ENCODE peak calls at places on chromosomes 4 and X, in nine cellular contexts. F is uterus; U is sigmoid colon; S is heart left ventricle; O is kidney; E is astrocyte; R is HCT116; T is CD8-positive, alpha-beta memory T cell; L is iPS DF 6.9. C is an unnamed sample. For H3K4me1, the result is how much of the 10 kb centered on the place peaks cover.

GRCh38 chr4:114535725-114536124 is 62.9 kb upstream of the UGT8 start:
- DNase-seq in S (no peak), T (no peak), L (no peak), R (no peak), E (no peak), U (no peak), F (no peak), O (no peak), C (no peak)

GRCh38 chr4:75745721-75746199 is 21.4 kb downstream of the USO1 start:
- DNase-seq in U (no peak), F (no peak), R (no peak), L (no peak), E (no peak), O (no peak), T (no peak), S (no peak), C (no peak)

GRCh38 chrX:138858438-138858837 is 146.9 kb upstream of the FGF13 start:
- DNase-seq in O (no peak), T (no peak), E (peak), L (no peak), S (no peak), R (no peak), U (no peak), F (no peak), C (no peak)

GRCh38 chr4:113822555-113823290 is 61.2 kb upstream of the CAMK2D start:
- DNase-seq in T (no peak), O (no peak), F (no peak), S (no peak), L (no peak), E (peak), U (no peak), R (no peak), C (no peak)

GRCh38 chr4:162497564-162498167 is 333.9 kb upstream of the FSTL5 start:
- DNase-seq in O (no peak), E (peak), F (no peak), R (peak), L (no peak), S (no peak), U (no peak), T (peak), C (no peak)

GRCh38 chr4:183026701-183027100 is 72.4 kb upstream of the WWC2 start:
- DNase-seq in T (no peak), S (no peak), R (no peak), E (no peak), L (no peak), U (no peak), O (no peak), F (no peak), C (no peak)

GRCh38 chrX:129749069-129749468 is 10.3 kb downstream of the XPNPEP2 start:
- DNase-seq in S (no peak), U (no peak), E (no peak), F (no peak), R (no peak), T (no peak), O (no peak), L (no peak), C (no peak)

GRCh38 chrX:149682956-149683947 is 28.6 kb upstream of the MAGEA11 start:
- DNase-seq in T (no peak), E (no peak), L (no peak), O (no peak), U (no peak), F (no peak), S (no peak), R (no peak), C (no peak)

GRCh38 chr4:152937535-152938236 is 1.6 kb downstream of the FHDC1 start:
- DNase-seq in U (no peak), F (peak), S (peak), O (peak), L (no peak), R (no peak), T (peak), E (peak), C (no peak)

GRCh38 chrX:44042124-44042523 is 68.9 kb upstream of the NDP start:
- DNase-seq in R (no peak), T (no peak), E (peak), U (no peak), S (no peak), O (no peak), L (no peak), F (no peak), C (no peak)

GRCh38 chr4:47390438-47391125 is 72.9 kb downstream of the COMMD8 start:
- DNase-seq in U (no peak), O (no peak), F (no peak), R (no peak), T (no peak), L (no peak), E (no peak), S (no peak), C (no peak)

GRCh38 chrX:123976671-123977316 is 15.3 kb downstream of the STAG2 start:
- DNase-seq in S (no peak), R (no peak), E (no peak), L (no peak), F (no peak), O (no peak), T (peak), U (no peak), C (no peak)

GRCh38 chr4:60780874-60781273 is 419.3 kb upstream of the ADGRL3 start:
- DNase-seq in T (no peak), R (no peak), L (no peak), E (peak), U (no peak), S (no peak), O (no peak), F (no peak), C (no peak)

GRCh38 chrX:48558270-48558669 is 16.0 kb upstream of the RBM3 start:
- DNase-seq in R (no peak), F (no peak), S (no peak), O (no peak), L (no peak), U (no peak), E (peak), T (no peak), C (no peak)

GRCh38 chr4:76780781-76781697 is 116.9 kb downstream of the SOWAHB start:
- DNase-seq in E (no peak), S (no peak), F (no peak), U (no peak), O (no peak), T (no peak), R (no peak), L (no peak), C (no peak)

GRCh38 chr4:153641532-153641931 is 42.5 kb upstream of the TLR2 start:
- DNase-seq in L (no peak), U (no peak), O (no peak), S (no peak), E (no peak), T (no peak), F (no peak), R (no peak), C (no peak)

GRCh38 chrX:71296806-71297205 is 4.7 kb upstream of the ITGB1BP2 start:
- DNase-seq in F (no peak), S (no peak), U (no peak), L (no peak), R (no peak), T (no peak), O (no peak), E (no peak), C (no peak)

GRCh38 chrX:71304561-71304960 is 3.0 kb downstream of the ITGB1BP2 start:
- DNase-seq in U (no peak), R (no peak), E (no peak), S (no peak), O (no peak), T (no peak), L (no peak), F (no peak), C (no peak)

GRCh38 chrX:71302461-71303213 is 1.1 kb downstream of the ITGB1BP2 start:
- DNase-seq in R (no peak), F (no peak), T (no peak), O (no peak), E (peak), U (no peak), L (no peak), S (no peak), C (no peak)

GRCh38 chrX:71298119-71298518 is 3.4 kb upstream of the ITGB1BP2 start:
- DNase-seq in S (no peak), E (no peak), F (no peak), U (no peak), O (no peak), L (no peak), T (no peak), R (no peak), C (no peak)

DNA sequence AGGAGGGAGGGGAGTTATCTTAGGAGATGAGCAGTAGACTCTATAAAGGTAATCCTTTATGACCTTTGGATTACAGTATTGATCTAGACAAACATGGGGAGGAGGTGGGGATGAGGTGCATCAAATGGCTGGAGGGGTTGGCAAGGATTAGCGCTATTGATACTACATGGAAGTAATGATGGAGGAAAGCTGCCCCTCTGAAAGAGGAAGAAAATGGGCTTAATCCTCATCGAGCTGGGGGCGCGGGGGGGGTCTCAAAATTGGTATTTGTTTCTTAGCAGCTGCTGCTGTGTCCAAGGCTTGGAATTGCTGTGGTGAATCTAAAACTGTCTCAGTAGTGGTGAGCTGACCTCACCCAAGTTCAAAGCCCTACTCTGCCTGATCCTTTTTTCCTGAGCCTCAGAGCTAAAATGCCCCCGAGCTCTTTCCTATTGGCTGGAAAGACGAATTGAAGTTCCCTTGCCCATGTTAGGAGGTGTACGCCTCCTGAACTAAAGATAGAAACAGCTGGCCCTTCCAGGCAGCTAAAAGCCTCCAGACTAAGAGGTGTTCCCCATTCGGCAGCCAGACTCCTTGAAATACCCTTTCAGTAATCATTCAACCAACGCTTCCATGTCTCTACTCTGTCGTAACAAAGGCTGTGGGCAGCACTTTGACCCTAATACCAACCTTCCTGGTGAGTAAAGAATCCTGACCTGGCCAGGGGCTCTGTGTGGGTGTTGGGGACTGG is at the start of gene ITGB1BP2:
- DNase-seq in R (no peak), F (peak), T (no peak), S (peak), E (peak), L (no peak), O (no peak), U (peak), C (no peak)
- H3K27ac ChIP-seq in R (no peak), F (peak), T (no peak), S (peak), E (no peak), L (no peak), O (peak), U (peak), C (no peak)

GRCh38 chr4:2829321-2829932 is 14.2 kb upstream of the ADD1 start:
- DNase-seq in R (no peak), T (no peak), E (no peak), O (peak), S (peak), U (peak), L (no peak), F (no peak), C (no peak)
- H3K4me1 ChIP-seq in R (under half), T (under half), E (under half), O (under half), S (under half), U (under half), L (under half), F (under half), C (under half)

GRCh38 chr4:677431-678293 is 3.3 kb downstream of the MYL5 start:
- DNase-seq in L (no peak), F (no peak), U (no peak), T (no peak), S (no peak), E (no peak), O (peak), R (peak), C (no peak)
- H3K27ac ChIP-seq in L (no peak), F (no peak), U (no peak), T (no peak), S (no peak), E (no peak), O (no peak), R (peak), C (no peak)

DNA sequence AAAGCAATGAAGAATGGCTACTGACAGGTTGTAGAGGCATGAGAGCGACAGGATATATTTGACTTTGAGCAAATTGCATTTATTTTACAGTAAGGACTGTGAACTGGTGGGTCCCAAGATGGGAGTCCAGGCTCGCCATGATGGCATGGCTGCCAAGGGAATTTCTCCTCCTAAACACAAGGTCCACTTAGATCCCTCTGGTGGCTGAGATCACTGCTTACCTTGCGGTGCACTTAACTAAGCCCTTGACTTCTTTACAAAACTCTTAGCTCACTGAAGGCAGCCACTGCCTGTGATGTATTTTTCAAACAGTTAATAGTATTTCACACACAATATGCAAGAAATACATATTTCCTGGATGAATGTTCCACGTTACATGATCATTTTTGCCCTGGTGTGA is 50.3 kb upstream of the SORBS2 start:
- DNase-seq in L (no peak), F (no peak), R (no peak), S (no peak), E (no peak), T (no peak), U (no peak), O (no peak), C (no peak)
- H3K4me1 ChIP-seq in L (under half), F (under half), R (under half), S (under half), E (under half), T (under half), U (under half), O (under half), C (under half)

GRCh38 chr4:159308571-159309340 is 205.9 kb downstream of the RAPGEF2 start:
- DNase-seq in L (no peak), T (no peak), S (no peak), R (no peak), E (peak), F (no peak), O (no peak), U (no peak), C (no peak)
- H3K27ac ChIP-seq in L (no peak), T (no peak), S (peak), R (no peak), E (peak), F (no peak), O (no peak), U (no peak), C (no peak)

GRCh38 chr4:168584321-168584771 is 87.5 kb downstream of the PALLD start:
- DNase-seq in R (no peak), S (no peak), L (no peak), F (no peak), U (no peak), T (no peak), E (peak), O (no peak), C (no peak)

GRCh38 chr4:168585168-168586091 is 88.6 kb downstream of the PALLD start:
- DNase-seq in R (peak), E (peak), S (peak), U (peak), T (no peak), F (peak), O (peak), L (peak), C (no peak)

GRCh38 chr4:168589154-168589553 is 92.3 kb downstream of the PALLD start:
- DNase-seq in U (no peak), F (no peak), L (no peak), R (peak), O (no peak), S (no peak), T (no peak), E (peak), C (no peak)

GRCh38 chr4:168586926-168587325 is 90.1 kb downstream of the PALLD start:
- DNase-seq in R (no peak), F (no peak), O (no peak), L (no peak), T (no peak), E (no peak), U (no peak), S (no peak), C (no peak)

DNA sequence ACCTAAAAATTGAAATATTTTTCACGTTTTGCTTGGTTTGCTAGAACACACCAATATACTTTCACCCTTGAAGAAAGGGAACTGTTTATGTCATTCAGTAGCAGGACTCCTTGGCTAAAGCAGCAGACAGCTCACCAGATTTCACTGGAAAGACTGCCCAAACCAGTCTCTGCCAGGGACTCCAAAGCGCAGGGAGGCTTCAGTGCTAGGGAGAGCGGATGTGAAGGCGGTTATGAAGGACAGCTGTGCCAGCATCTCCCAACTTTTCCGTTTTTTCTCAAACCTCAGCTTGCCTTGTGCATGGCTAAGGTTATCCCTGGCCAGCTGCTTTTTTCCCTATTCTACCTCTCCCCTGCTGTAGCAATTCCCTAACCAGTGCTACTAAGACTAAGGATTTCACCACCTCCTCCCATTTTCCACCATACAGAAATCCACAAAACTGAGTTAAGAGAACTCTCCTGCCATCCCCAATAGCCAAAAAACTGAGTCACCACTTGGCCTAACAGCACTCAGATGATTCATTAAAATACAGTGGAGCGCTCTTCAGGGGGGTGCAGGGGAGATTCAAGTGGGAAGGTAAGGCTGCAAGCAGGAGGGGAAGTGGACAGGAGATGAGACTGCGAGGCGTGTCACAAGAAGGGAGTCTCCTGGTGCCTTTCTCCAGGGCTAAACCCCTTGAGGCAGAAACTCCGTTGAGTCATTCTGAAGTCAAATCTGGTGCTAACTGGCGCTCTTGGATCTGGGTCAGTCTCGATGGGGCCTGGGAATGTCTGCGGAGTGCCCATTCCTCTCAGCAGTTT is 90.7 kb downstream of the PALLD start:
- DNase-seq in T (no peak), F (peak), O (no peak), U (peak), E (peak), R (peak), L (no peak), S (peak), C (no peak)
- H3K4me1 ChIP-seq in T (under half), F (under half), O (under half), U (under half), E (under half), R (half or more), L (under half), S (under half), C (under half)

GRCh38 chr4:187042251-187042650 is 318.6 kb upstream of the FAT1 start:
- DNase-seq in S (no peak), T (no peak), R (no peak), F (no peak), O (no peak), U (no peak), E (no peak), L (no peak), C (no peak)

GRCh38 chr4:187046471-187046870 is 322.8 kb upstream of the FAT1 start:
- DNase-seq in U (no peak), R (no peak), S (no peak), L (no peak), O (no peak), F (no peak), E (no peak), T (no peak), C (no peak)
- H3K27ac ChIP-seq in U (no peak), R (no peak), S (no peak), L (no peak), O (no peak), F (no peak), E (no peak), T (no peak), C (no peak)

C was measured in CD8-positive, alpha-beta T cell.